ENCODE peak calls at places on chromosome 17, in seven cellular contexts. U, K, I, E, F, P and X are unnamed samples.

GRCh38 chr17:42067371-42068180 is 17.2 kb upstream of the C17orf113 start:
- DNase-seq in U (peak; percentile 86), K (peak; percentile 65), I (peak; percentile 79), E (peak; percentile 77), F (peak; percentile 11), P (peak; percentile 36), X (peak; percentile 80)

GRCh38 chr17:44039829-44040635 is 25.3 kb upstream of the TMEM101 start:
- DNase-seq in U (no peak), K (no peak), I (no peak), E (no peak), F (peak; percentile 82), P (peak; percentile 90), X (no peak)

GRCh38 chr17:42642377-42642776 is 16.7 kb upstream of the TUBG2 start:
- DNase-seq in U (peak; percentile 25), K (no peak), I (no peak), E (peak; percentile 71), F (no peak), P (no peak), X (no peak)

GRCh38 chr17:51374220-51374619 is 113.9 kb downstream of the UTP18 start:
- DNase-seq in U (no peak), K (no peak), I (no peak), E (no peak), F (no peak), P (no peak), X (no peak)

GRCh38 chr17:73362697-73363096 is 50.9 kb upstream of the CDC42EP4 start:
- DNase-seq in U (no peak), K (no peak), I (no peak), E (peak; percentile 37), F (no peak), P (no peak), X (no peak)

GRCh38 chr17:28038802-28039600 is 3.5 kb upstream of the NLK start:
- DNase-seq in U (no peak), K (no peak), I (no peak), E (no peak), F (peak; percentile 17), P (no peak), X (no peak)

GRCh38 chr17:79740413-79740812 is 9.7 kb downstream of the ENPP7 start:
- DNase-seq in U (no peak), K (no peak), I (no peak), E (no peak), F (peak; percentile 19), P (no peak), X (no peak)

GRCh38 chr17:13202835-13203234 is 185.0 kb upstream of the ELAC2 start:
- DNase-seq in U (no peak), K (no peak), I (no peak), E (no peak), F (no peak), P (no peak), X (no peak)

GRCh38 chr17:57622886-57623433 is 122.1 kb downstream of the CCDC182 start:
- DNase-seq in U (no peak), K (no peak), I (peak; percentile 45), E (no peak), F (peak; percentile 87), P (peak; percentile 39), X (peak; percentile 12)

GRCh38 chr17:61689610-61690180 is 98.7 kb upstream of the NACA2 start:
- DNase-seq in U (no peak), K (no peak), I (no peak), E (no peak), F (peak; percentile 27), P (peak; percentile 12), X (no peak)

GRCh38 chr17:39822051-39822450 is 42.1 kb downstream of the IKZF3 start:
- DNase-seq in U (no peak), K (no peak), I (no peak), E (no peak), F (no peak), P (no peak), X (no peak)

GRCh38 chr17:55520402-55520801 is 9.2 kb upstream of the SMIM36 start:
- DNase-seq in U (no peak), K (no peak), I (no peak), E (no peak), F (no peak), P (no peak), X (no peak)

GRCh38 chr17:41657936-41658335 is 30.7 kb upstream of the EIF1 start:
- DNase-seq in U (peak; percentile 52), K (no peak), I (no peak), E (no peak), F (no peak), P (no peak), X (no peak)

GRCh38 chr17:36463916-36464764 is 22.3 kb upstream of the ZNHIT3 start:
- DNase-seq in U (peak; percentile 88), K (peak; percentile 53), I (peak; percentile 74), E (peak; percentile 98), F (peak; percentile 75), P (peak; percentile 78), X (peak; percentile 86)

GRCh38 chr17:47685556-47686275 is 8.2 kb upstream of the TBKBP1 start:
- DNase-seq in U (no peak), K (no peak), I (no peak), E (no peak), F (no peak), P (peak; percentile 33), X (no peak)

GRCh38 chr17:74241434-74241833 is 28.1 kb downstream of the TTYH2 start:
- DNase-seq in U (no peak), K (no peak), I (no peak), E (no peak), F (no peak), P (no peak), X (no peak)

GRCh38 chr17:57948555-57949420 is 6.4 kb downstream of the CUEDC1 start:
- DNase-seq in U (peak; percentile 21), K (peak; percentile 65), I (peak; percentile 99), E (no peak), F (peak; percentile 98), P (peak; percentile 99), X (no peak)

GRCh38 chr17:43814714-43815113 is 18.2 kb downstream of the MPP3 start:
- DNase-seq in U (no peak), K (no peak), I (no peak), E (no peak), F (peak; percentile 74), P (peak; percentile 52), X (no peak)

GRCh38 chr17:72699566-72699965 is 392.9 kb downstream of the SLC39A11 start:
- DNase-seq in U (no peak), K (no peak), I (no peak), E (no peak), F (peak; percentile 75), P (no peak), X (no peak)

GRCh38 chr17:41527076-41528023 is 758 bp downstream of the KRT19 start:
- DNase-seq in U (peak; percentile 83), K (no peak), I (no peak), E (peak; percentile 64), F (no peak), P (no peak), X (no peak)

GRCh38 chr17:14150604-14151003 is 81.3 kb downstream of the COX10 start:
- DNase-seq in U (no peak), K (no peak), I (no peak), E (no peak), F (no peak), P (no peak), X (no peak)

GRCh38 chr17:47853616-47854015 is 2.7 kb upstream of the SP6 start:
- DNase-seq in U (no peak), K (no peak), I (no peak), E (no peak), F (no peak), P (no peak), X (no peak)

GRCh38 chr17:1792495-1793446 is 30.9 kb downstream of the SERPINF1 start:
- DNase-seq in U (no peak), K (no peak), I (no peak), E (no peak), F (no peak), P (no peak), X (no peak)

DNA sequence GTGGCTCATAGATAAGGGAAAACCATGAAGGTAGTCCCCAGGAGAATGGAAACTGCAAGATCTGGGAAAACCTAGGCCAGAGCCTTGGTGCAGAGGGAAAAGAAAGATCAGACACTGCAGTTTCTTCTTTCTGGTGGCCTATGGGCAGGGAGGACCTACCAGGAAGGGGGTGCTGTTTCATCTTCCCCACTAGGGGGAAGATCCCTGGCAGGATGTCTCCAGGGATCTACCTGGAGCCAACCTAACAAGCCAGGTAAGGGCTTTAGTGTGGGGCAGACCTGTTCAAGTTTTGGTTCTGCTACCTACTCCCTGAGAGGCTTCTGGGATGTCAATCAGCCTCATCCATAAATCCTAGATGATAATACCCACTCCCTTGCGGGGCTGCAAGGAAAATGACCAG is 21.4 kb downstream of the TOM1L2 start:
- DNase-seq in U (no peak), K (no peak), I (peak; percentile 54), E (no peak), F (no peak), P (peak; percentile 33), X (no peak)
- TF ChIP-seq CTCF in U (no peak), K (no peak), I (no peak), E (peak; percentile 22), F (peak; percentile 10), P (peak; percentile 70), X (no peak)

GRCh38 chr17:4897198-4897657 is 2.1 kb upstream of the C17orf107 start:
- DNase-seq in U (no peak), K (no peak), I (no peak), E (no peak), F (no peak), P (no peak), X (no peak)
- TF ChIP-seq CTCF in U (no peak), K (no peak), I (no peak), E (no peak), F (no peak), P (no peak), X (no peak)

DNA sequence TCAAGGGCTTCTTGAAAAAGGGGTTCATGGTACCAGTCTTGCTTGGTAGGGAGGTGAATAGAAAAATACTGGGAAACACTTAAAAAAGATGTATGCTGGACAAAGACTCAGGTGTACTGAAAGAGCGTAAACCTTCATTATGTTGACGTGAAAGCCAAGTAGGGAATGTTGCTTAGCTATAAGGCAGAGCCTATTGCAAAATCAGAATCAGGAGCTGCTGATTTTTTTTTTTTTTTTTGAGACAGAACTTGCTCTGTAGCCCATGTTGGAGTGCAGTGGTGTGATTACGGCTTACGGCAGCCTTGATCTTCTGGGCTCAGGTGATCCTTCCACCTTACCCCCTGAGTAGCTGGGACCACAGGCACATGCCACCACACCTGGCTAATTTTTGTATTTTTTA is 3.9 kb downstream of the TMEM94 start:
- DNase-seq in U (no peak), K (no peak), I (no peak), E (no peak), F (no peak), P (no peak), X (no peak)
- TF ChIP-seq CTCF in U (no peak), K (no peak), I (no peak), E (no peak), F (no peak), P (no peak), X (no peak)

GRCh38 chr17:7560172-7561027 is 1.3 kb upstream of the SENP3 start:
- DNase-seq in U (peak; percentile 83), K (peak; percentile 64), I (peak; percentile 85), E (peak; percentile 90), F (peak; percentile 62), P (peak; percentile 57), X (peak; percentile 85)
- TF ChIP-seq CTCF in U (peak; percentile 63), K (peak; percentile 57), I (no peak), E (peak; percentile 71), F (peak; percentile 76), P (peak; percentile 62), X (peak; percentile 58)

GRCh38 chr17:45794840-45795239 is 10.7 kb downstream of the CRHR1 start:
- DNase-seq in U (no peak), K (no peak), I (peak; percentile 66), E (peak; percentile 56), F (no peak), P (no peak), X (peak; percentile 39)
- TF ChIP-seq CTCF in U (no peak), K (peak; percentile 4), I (no peak), E (peak; percentile 33), F (peak; percentile 3), P (peak; percentile 16), X (no peak)